ENCODE peak calls at places on chromosomes 4 and X, in four cellular contexts. C is K562, Q is body of pancreas, N is SK-N-SH. B is an unnamed sample.

GRCh38 chr4:169582706-169583105 is 29.7 kb downstream of the NEK1 start:
- DNase-seq in C (no peak), N (no peak), Q (no peak), B (no peak)

GRCh38 chrX:119694601-119695534 is 1.9 kb upstream of the SEPTIN6 start:
- DNase-seq in C (no peak), N (peak), Q (no peak), B (no peak)

GRCh38 chr4:147287588-147287890 is 193.4 kb upstream of the EDNRA start:
- DNase-seq in N (no peak), C (no peak), Q (no peak), B (no peak)

GRCh38 chrX:135185795-135186443 is 14.7 kb upstream of the CT55 start:
- DNase-seq in N (peak), C (peak), Q (peak), B (peak)

GRCh38 chr4:23887989-23888388 is 1.9 kb downstream of the PPARGC1A start:
- DNase-seq in C (no peak), N (no peak), Q (no peak), B (peak)

GRCh38 chr4:89514811-89515210 is 207.2 kb upstream of the GPRIN3 start:
- DNase-seq in N (no peak), C (no peak), Q (no peak), B (no peak)

GRCh38 chrX:24464498-24464835 is 619 bp upstream of the PDK3 start:
- DNase-seq in N (peak), Q (no peak), C (no peak), B (no peak)

GRCh38 chr4:95439896-95440295 is 108.9 kb downstream of the UNC5C start:
- DNase-seq in Q (no peak), N (no peak), C (no peak), B (no peak)

GRCh38 chrX:38803609-38804480 is 2.6 kb downstream of the MID1IP1 start:
- DNase-seq in N (peak), Q (peak), C (peak), B (peak)

GRCh38 chr4:141548791-141549190 is 87.6 kb upstream of the IL15 start:
- DNase-seq in Q (no peak), C (no peak), N (no peak), B (no peak)

GRCh38 chrX:27086221-27086620 is 376.9 kb downstream of the PPP4R3C start:
- DNase-seq in N (no peak), Q (no peak), C (no peak), B (no peak)

GRCh38 chr4:190017357-190018200 is 9.5 kb downstream of the FRG2 start:
- DNase-seq in C (no peak), Q (no peak), N (peak), B (peak)

GRCh38 chr4:72568959-72569718 is at the start of gene ADAMTS3:
- DNase-seq in C (peak), N (peak), Q (peak), B (peak)

GRCh38 chr4:162274354-162274753 is 110.6 kb upstream of the FSTL5 start:
- DNase-seq in N (no peak), C (no peak), Q (no peak), B (no peak)

GRCh38 chr4:159278399-159278798 is 175.5 kb downstream of the RAPGEF2 start:
- DNase-seq in N (no peak), C (no peak), Q (no peak), B (no peak)

GRCh38 chr4:168882650-168883233 is 127.3 kb downstream of the CBR4 start:
- DNase-seq in C (no peak), N (no peak), Q (no peak), B (no peak)

GRCh38 chrX:72367524-72367923 is 61.8 kb upstream of the CITED1 start:
- DNase-seq in N (no peak), C (no peak), Q (no peak), B (no peak)

GRCh38 chrX:150933945-150934350 is 35.5 kb upstream of the CD99L2 start:
- DNase-seq in C (no peak), N (no peak), Q (no peak), B (no peak)

GRCh38 chrX:129768586-129769466 is 10.9 kb upstream of the SASH3 start:
- DNase-seq in Q (no peak), N (no peak), C (no peak), B (no peak)

GRCh38 chrX:113802837-113803236 is 781.0 kb upstream of the HTR2C start:
- DNase-seq in N (no peak), Q (no peak), C (no peak), B (no peak)

GRCh38 chrX:41473936-41474725 is 27.0 kb downstream of the NYX start:
- DNase-seq in C (no peak), N (no peak), Q (no peak), B (no peak)

GRCh38 chr4:107736924-107737448 is 17.0 kb upstream of the PAPSS1 start:
- DNase-seq in N (peak), C (peak), Q (peak), B (peak)

GRCh38 chr4:185532795-185533324 is 2.4 kb downstream of the PDLIM3 start:
- DNase-seq in Q (no peak), N (no peak), C (no peak), B (no peak)

GRCh38 chr4:47528651-47529050 is 43.6 kb downstream of the ATP10D start:
- DNase-seq in Q (no peak), N (no peak), C (no peak), B (no peak)

GRCh38 chr4:17385403-17385802 is 126.5 kb downstream of the QDPR start:
- DNase-seq in N (no peak), Q (no peak), C (no peak), B (no peak)

GRCh38 chr4:6875431-6875831 is 34.2 kb upstream of the TBC1D14 start:
- DNase-seq in C (no peak), Q (no peak), N (no peak), B (no peak)

GRCh38 chr4:38210396-38211114 is 250.4 kb downstream of the PTTG2 start:
- DNase-seq in C (no peak), N (no peak), Q (no peak), B (no peak)

GRCh38 chrX:104253567-104254441 is 929 bp downstream of the ESX1 start:
- DNase-seq in C (no peak), N (peak), Q (no peak), B (no peak)

GRCh38 chr4:99013402-99013843 is 17.9 kb downstream of the METAP1 start:
- DNase-seq in N (no peak), C (no peak), Q (no peak), B (no peak)

GRCh38 chrX:123884809-123885408 is 25.1 kb downstream of the XIAP start:
- DNase-seq in N (peak), C (peak), Q (peak), B (peak)

DNA sequence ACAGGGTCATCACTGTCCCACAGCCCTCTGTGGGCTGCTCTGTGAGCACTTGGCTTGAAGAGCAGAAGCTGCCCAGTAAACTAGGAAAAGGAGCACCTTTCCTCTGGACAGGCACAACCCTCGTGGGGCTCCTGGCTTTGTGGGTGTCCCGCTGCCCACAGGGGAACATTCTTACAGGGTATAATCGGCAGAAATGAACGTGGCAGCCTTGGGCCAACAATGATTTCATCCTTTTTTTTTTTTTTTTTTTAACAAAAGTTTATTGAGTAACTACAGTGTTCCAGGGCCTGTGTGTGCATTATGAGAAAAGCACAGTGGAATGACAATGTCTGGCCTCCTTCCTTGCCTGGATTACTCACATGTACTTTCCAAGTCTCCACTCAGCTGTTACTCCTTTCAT is 197.2 kb downstream of the PDGFC start:
- DNase-seq in C (no peak), Q (no peak), N (no peak), B (no peak)
- H3K4me3 ChIP-seq in C (no peak), Q (no peak), N (peak), B (no peak)

GRCh38 chr4:54558889-54559682 is 98.7 kb upstream of the KIT start:
- DNase-seq in Q (no peak), N (no peak), C (no peak), B (no peak)

GRCh38 chr4:54556081-54556480 is 101.7 kb upstream of the KIT start:
- DNase-seq in C (no peak), N (no peak), Q (no peak), B (no peak)

GRCh38 chr4:54554339-54554990 is 103.3 kb upstream of the KIT start:
- DNase-seq in Q (no peak), N (no peak), C (no peak), B (no peak)

GRCh38 chr4:54553001-54553400 is 104.8 kb upstream of the KIT start:
- DNase-seq in C (no peak), N (no peak), Q (no peak), B (no peak)

DNA sequence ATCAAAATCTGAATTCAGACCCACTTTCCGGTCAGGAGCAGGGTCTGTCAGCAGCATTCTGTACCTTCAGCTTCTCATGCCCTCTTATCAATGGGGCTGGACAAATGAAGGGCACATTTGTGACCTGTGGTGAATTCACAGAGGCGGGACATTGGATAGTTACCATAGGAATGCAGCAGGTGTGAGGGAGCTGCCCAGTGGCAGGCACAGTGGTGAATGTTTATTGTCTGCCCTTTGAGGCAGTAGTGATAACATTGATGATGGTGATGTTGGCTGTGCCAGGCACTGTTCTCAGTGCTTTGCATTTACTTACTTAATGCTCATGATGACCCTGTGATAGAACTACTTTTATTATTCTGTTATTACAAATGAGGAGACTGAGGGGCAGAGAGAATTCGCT is 101.2 kb upstream of the KIT start:
- DNase-seq in N (no peak), Q (no peak), C (no peak), B (no peak)
- H3K4me3 ChIP-seq in N (no peak), Q (no peak), C (no peak), B (no peak)

GRCh38 chrX:3244955-3245354 is 101.5 kb downstream of the MXRA5 start:
- DNase-seq in N (no peak), Q (no peak), C (no peak), B (no peak)
- H3K4me3 ChIP-seq in N (no peak), Q (no peak), C (no peak), B (no peak)

DNA sequence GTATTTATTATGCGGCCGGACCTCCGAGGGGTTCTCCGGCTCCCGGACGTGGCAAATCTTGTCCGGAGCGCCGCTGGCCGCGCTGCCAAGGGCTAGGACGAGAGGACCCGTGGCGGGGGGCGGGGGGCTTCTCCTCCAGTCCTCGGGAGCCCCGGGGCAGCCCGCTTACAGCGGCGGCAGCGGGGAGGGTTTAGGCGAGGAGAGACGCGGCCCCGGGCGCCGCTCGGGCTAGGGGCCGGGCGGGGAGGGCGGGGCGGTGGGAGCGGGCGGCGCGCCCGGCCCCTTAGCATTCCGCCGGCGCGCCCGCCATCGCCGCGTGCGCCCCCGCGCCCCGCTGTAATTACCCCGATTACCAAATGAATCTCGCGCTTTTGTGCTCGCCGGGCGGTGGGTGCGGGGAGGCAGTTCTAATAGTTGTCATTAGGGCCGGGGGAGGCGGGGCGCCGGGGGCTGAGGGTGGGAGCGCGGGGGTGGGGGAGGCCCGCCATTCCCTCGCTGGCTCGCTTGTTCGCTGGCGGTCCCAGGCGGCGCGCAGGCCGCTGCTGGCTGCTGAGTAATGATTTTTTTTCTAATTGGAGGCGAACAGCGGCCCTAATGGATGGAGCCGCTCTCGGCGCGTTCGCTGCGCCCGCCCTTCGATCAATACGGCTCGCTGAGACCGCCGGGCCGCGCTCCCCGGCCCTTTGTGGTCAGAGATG is 276.6 kb downstream of the BCOR start:
- DNase-seq in C (no peak), N (peak), Q (peak), B (peak)
- H3K4me3 ChIP-seq in C (no peak), N (peak), Q (no peak), B (peak)

GRCh38 chr4:138115053-138115452 is 127.1 kb downstream of the SLC7A11 start:
- DNase-seq in Q (no peak), C (no peak), N (no peak), B (no peak)
- H3K4me3 ChIP-seq in Q (no peak), C (no peak), N (no peak), B (no peak)

DNA sequence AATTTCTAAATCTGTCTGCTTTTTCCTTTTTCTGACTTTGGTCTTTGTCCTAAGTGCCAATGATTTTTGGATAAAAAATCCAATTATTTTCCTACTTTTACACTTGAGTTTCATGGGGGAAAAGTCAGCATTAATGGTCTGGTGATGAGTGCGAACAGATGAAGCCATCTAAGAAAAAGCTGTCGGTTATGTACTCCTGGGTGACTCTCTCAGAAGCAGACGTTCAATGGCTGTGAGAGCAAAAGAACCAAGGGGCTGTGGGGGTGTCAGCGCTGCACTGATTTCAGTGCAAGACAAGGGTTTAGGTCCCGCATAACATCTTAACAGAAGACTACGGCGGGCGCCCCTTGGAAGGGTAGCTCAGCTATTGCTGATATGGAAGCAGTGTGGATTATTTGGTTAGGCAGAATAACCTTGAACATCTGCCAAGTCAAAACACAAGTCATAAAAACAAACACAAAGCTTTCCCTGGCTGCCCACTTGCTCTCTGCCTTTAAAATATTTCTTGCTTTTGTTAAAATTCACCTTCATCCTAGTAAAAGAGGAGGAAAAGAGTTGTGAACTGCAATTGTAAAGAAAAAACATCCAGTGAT is 240.5 kb downstream of the MAML3 start:
- DNase-seq in C (no peak), N (no peak), Q (peak), B (no peak)
- H3K4me3 ChIP-seq in C (no peak), N (no peak), Q (no peak), B (no peak)

GRCh38 chrX:46589977-46590723 is 16.6 kb downstream of the CHST7 start:
- DNase-seq in N (no peak), Q (no peak), C (no peak), B (no peak)

GRCh38 chrX:46587158-46587557 is 13.6 kb downstream of the CHST7 start:
- DNase-seq in N (no peak), C (no peak), Q (no peak), B (no peak)

GRCh38 chrX:46582964-46583363 is 9.4 kb downstream of the CHST7 start:
- DNase-seq in N (no peak), Q (no peak), C (no peak), B (no peak)

GRCh38 chrX:46587753-46588171 is 14.2 kb downstream of the CHST7 start:
- DNase-seq in C (no peak), Q (no peak), N (no peak), B (no peak)

GRCh38 chrX:46588263-46588662 is 14.7 kb downstream of the CHST7 start:
- DNase-seq in C (no peak), Q (no peak), N (no peak), B (no peak)
- H3K4me3 ChIP-seq in C (no peak), Q (no peak), N (no peak), B (no peak)

B was measured in BE2C.